ENCODE peak calls at places on chromosomes 12 and 14, in four cellular contexts. B is cardiac muscle cell, W is fibroblast of the aortic adventitia, S is astrocyte of the spinal cord. J is an unnamed sample.

GRCh38 chr12:3022411-3022810 is 54.8 kb upstream of the TSPAN9 start:
- DNase-seq in B (no peak), S (no peak), W (no peak), J (no peak)

GRCh38 chr12:28575593-28576205 is 385.4 kb downstream of the CCDC91 start:
- DNase-seq in W (no peak), S (no peak), B (no peak), J (no peak)

GRCh38 chr12:98646165-98646764 is 1.2 kb downstream of the APAF1 start:
- DNase-seq in W (peak), B (peak), S (peak), J (no peak)

GRCh38 chr14:63452796-63453195 is 90.4 kb downstream of the PPP2R5E start:
- DNase-seq in S (no peak), W (peak), B (no peak), J (no peak)

GRCh38 chr12:59973515-59973914 is 377.7 kb downstream of the SLC16A7 start:
- DNase-seq in B (no peak), W (peak), S (peak), J (no peak)

GRCh38 chr14:24086193-24086955 is 7.7 kb upstream of the PCK2 start:
- DNase-seq in W (no peak), B (no peak), S (no peak), J (no peak)

GRCh38 chr14:77025744-77026165 is 2.8 kb downstream of the IRF2BPL start:
- DNase-seq in S (no peak), B (peak), W (no peak), J (no peak)

GRCh38 chr12:2117541-2117940 is 64.8 kb downstream of the CACNA1C start:
- DNase-seq in B (no peak), S (no peak), W (no peak), J (no peak)

GRCh38 chr12:104555650-104556049 is 98.9 kb downstream of the CHST11 start:
- DNase-seq in S (no peak), W (no peak), B (no peak), J (no peak)

GRCh38 chr12:120598674-120599463 is 17.7 kb upstream of the POP5 start:
- DNase-seq in S (no peak), W (peak), B (no peak), J (no peak)
- H3K4me3 ChIP-seq in S (no peak), W (no peak), B (no peak), J (no peak)

GRCh38 chr12:51421266-51421884 is 3.3 kb upstream of the SLC4A8 start:
- DNase-seq in S (peak), W (peak), B (peak), J (peak)

GRCh38 chr12:51428256-51428655 is 3.6 kb downstream of the SLC4A8 start:
- DNase-seq in S (no peak), B (no peak), W (no peak), J (no peak)

GRCh38 chr12:51424662-51425539 is at the start of gene SLC4A8:
- DNase-seq in S (peak), B (peak), W (peak), J (peak)

GRCh38 chr12:51419473-51420228 is 5.0 kb upstream of the SLC4A8 start:
- DNase-seq in S (no peak), W (no peak), B (peak), J (peak)

DNA sequence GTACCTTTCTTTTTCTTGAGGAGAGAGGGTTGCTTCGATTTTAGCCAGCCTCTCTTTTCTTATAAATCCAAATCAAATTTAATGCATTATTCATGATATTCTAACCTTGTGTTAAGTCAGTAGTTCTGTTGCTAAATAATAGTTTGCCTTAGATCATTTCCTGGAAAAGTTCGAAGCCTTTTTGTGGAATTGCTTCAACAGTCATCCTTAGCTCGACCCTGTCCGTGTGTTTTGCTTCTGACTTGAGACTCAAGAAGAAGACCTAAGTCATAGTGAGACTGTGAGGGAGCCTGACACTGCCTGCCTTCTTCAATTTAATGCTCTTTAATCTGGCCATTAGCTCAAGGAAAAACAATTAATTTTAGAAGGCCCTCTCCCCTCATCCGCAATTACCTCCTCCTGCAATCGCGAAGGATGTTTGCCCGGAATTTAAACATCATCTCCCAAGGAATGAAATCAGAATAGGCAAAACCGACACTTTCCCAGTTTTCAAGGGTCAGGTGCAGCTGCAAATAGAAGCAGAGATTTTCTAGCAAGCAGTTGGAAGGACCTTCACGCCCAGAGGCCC is 453 bp upstream of the SLC4A8 start:
- DNase-seq in S (no peak), B (no peak), W (no peak), J (no peak)
- H3K4me3 ChIP-seq in S (peak), B (peak), W (peak), J (peak)

GRCh38 chr14:73058923-73059311 is 583 bp downstream of the RBM25 start:
- DNase-seq in B (peak), S (peak), W (no peak), J (no peak)
- H3K4me3 ChIP-seq in B (peak), S (peak), W (peak), J (peak)

GRCh38 chr12:111074965-111075364 is 154.6 kb upstream of the MYL2 start:
- DNase-seq in B (no peak), S (no peak), W (no peak), J (no peak)
- H3K4me3 ChIP-seq in B (no peak), S (no peak), W (no peak), J (no peak)

GRCh38 chr12:121792607-121793500 is 634 bp downstream of the RHOF start:
- DNase-seq in W (no peak), S (no peak), B (peak), J (no peak)
- H3K4me3 ChIP-seq in W (peak), S (peak), B (peak), J (peak)

DNA sequence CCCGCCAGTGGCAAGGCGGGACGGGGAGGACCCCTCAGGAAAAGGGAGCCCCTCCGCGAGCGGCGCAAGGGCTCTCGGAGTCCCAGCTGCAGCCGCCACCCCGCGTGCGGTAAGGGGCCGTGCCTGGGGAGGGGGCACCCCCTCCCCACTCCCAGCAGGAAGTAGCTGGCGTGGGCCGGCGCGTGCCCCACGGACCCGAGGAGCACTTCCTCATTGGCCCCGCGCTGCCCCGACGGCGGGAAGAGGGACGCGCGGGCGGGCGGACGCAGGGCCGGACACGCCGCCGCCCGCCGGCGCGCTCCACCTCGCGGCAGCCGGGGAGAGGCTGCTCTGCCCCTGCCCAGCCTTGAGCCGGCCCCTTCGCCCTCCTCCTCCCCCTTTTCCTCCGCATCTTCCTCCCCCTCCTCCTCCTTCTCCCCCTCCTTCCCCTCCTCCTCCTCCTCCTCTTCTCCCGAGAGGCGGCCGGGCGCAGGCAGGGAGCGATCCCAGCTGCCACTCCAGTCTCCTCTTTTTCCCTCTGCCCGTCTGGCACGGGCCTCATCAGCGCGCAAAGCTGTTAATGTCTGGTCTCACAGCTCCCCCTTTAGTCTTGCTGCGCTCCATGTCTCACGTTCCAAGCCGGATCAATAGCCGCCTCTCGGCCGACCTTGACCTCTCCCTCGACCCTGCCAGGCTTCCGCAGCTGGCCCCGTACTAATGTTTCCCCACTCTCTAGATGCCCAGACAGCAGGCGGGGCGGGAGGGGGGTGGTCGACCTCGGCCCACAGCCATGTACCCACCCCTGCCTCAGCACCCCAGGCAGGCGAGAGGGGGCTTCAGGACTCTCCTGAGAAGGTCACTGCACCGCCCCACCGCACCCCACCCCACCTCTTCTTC is 2.6 kb upstream of the BCL11B start:
- DNase-seq in W (peak), B (peak), S (peak), J (peak)
- H3K4me3 ChIP-seq in W (peak), B (peak), S (peak), J (peak)

GRCh38 chr12:122306407-122306806 is 40.1 kb upstream of the VPS33A start:
- DNase-seq in W (no peak), B (no peak), S (no peak), J (no peak)
- H3K4me3 ChIP-seq in W (no peak), B (no peak), S (no peak), J (no peak)